ENCODE peak calls at places on chromosomes 5 and 9, in four cellular contexts. M, P, T and E are unnamed samples.

GRCh38 chr5:57106661-57107060 is 67.2 kb upstream of the GPBP1 start:
- DNase-seq in M (no peak), P (no peak), T (no peak), E (no peak)

GRCh38 chr5:35129921-35130485 is 82.3 kb upstream of the AGXT2 start:
- DNase-seq in M (no peak), P (no peak), T (peak), E (peak)

GRCh38 chr9:124022201-124023121 is 10.9 kb downstream of the LHX2 start:
- DNase-seq in M (no peak), P (no peak), T (peak), E (no peak)

GRCh38 chr5:14417792-14418765 is 163.5 kb upstream of the OTULINL start:
- DNase-seq in M (no peak), P (no peak), T (peak), E (peak)

GRCh38 chr5:101346906-101347305 is 443.8 kb upstream of the ST8SIA4 start:
- DNase-seq in M (no peak), P (no peak), T (no peak), E (no peak)

GRCh38 chr5:158877124-158877581 is 222.6 kb downstream of the EBF1 start:
- DNase-seq in M (no peak), P (no peak), T (no peak), E (peak)

GRCh38 chr5:149228610-149229297 is 42.9 kb upstream of the AFAP1L1 start:
- DNase-seq in M (no peak), P (no peak), T (peak), E (peak)

GRCh38 chr5:86546050-86546449 is 71.7 kb upstream of the COX7C start:
- DNase-seq in M (no peak), P (no peak), T (no peak), E (no peak)